ENCODE peak calls at places on chromosomes 16 and 17, in eight cellular contexts. P, M, G, V, A, O, Q and B are unnamed samples.

GRCh38 chr16:49788936-49789335 is 67.0 kb downstream of the ZNF423 start:
- DNase-seq in O (no peak), Q (no peak), G (peak), V (no peak), M (no peak), A (no peak), P (no peak), B (no peak)

GRCh38 chr16:76639685-76640289 is 362.6 kb downstream of the CNTNAP4 start:
- DNase-seq in Q (peak), A (peak), P (no peak), G (no peak), M (peak), O (no peak), V (no peak), B (no peak)

GRCh38 chr17:40605301-40605700 is 40.0 kb upstream of the CCR7 start:
- DNase-seq in P (no peak), M (no peak), O (no peak), A (no peak), G (no peak), Q (no peak), V (no peak), B (no peak)

GRCh38 chr16:48272837-48273421 is 25.6 kb upstream of the ABCC11 start:
- DNase-seq in G (no peak), A (no peak), P (no peak), O (no peak), Q (no peak), M (no peak), V (peak), B (no peak)

GRCh38 chr16:66717112-66717675 is 20.7 kb upstream of the CMTM4 start:
- DNase-seq in V (peak), A (peak), Q (peak), O (no peak), M (peak), G (peak), P (no peak), B (peak)

GRCh38 chr17:2053380-2054261 is 1.3 kb upstream of the HIC1 start:
- DNase-seq in Q (peak), P (peak), O (peak), V (peak), M (no peak), G (peak), A (peak), B (peak)

GRCh38 chr16:14007460-14007859 is 63.7 kb upstream of the MRTFB start:
- DNase-seq in V (no peak), Q (peak), O (no peak), G (peak), A (no peak), M (no peak), P (no peak), B (peak)

GRCh38 chr16:59249049-59249448 is 514.9 kb upstream of the GOT2 start:
- DNase-seq in O (no peak), V (no peak), Q (no peak), P (no peak), G (no peak), A (no peak), M (no peak), B (no peak)

GRCh38 chr17:82802141-82802540 is 37.7 kb downstream of the ZNF750 start:
- DNase-seq in V (no peak), Q (peak), G (no peak), M (no peak), A (no peak), O (no peak), P (no peak), B (peak)

GRCh38 chr16:11182381-11182780 is 73.6 kb downstream of the SOCS1 start:
- DNase-seq in G (no peak), Q (no peak), A (no peak), V (no peak), P (no peak), O (no peak), M (no peak), B (no peak)

GRCh38 chr17:74373838-74374606 is 6.7 kb downstream of the GPR142 start:
- DNase-seq in M (peak), P (no peak), G (no peak), V (peak), Q (no peak), A (no peak), O (no peak), B (no peak)

GRCh38 chr17:42283241-42284019 is 4.9 kb upstream of the STAT5A start:
- DNase-seq in M (no peak), O (peak), P (peak), A (no peak), Q (no peak), G (no peak), V (no peak), B (no peak)

GRCh38 chr17:54867634-54868033 is 33.0 kb upstream of the TOM1L1 start:
- DNase-seq in V (no peak), G (no peak), Q (no peak), O (no peak), A (no peak), P (no peak), M (no peak), B (no peak)

GRCh38 chr16:1301562-1301961 is 7.9 kb upstream of the UBE2I start:
- DNase-seq in G (no peak), M (no peak), Q (no peak), V (no peak), A (no peak), P (no peak), O (no peak), B (no peak)

GRCh38 chr17:8326591-8327583 is 12.8 kb upstream of the ODF4 start:
- DNase-seq in M (no peak), O (peak), V (peak), Q (peak), G (peak), A (no peak), P (peak), B (peak)

GRCh38 chr16:84553873-84554399 is 49.5 kb upstream of the MEAK7 start:
- DNase-seq in A (no peak), G (no peak), M (no peak), V (no peak), O (no peak), P (no peak), Q (no peak), B (no peak)

GRCh38 chr16:10572611-10573010 is 7.8 kb downstream of the EMP2 start:
- DNase-seq in G (no peak), A (no peak), M (no peak), Q (no peak), P (no peak), O (no peak), V (no peak), B (no peak)

GRCh38 chr17:64037180-64037579 is 16.7 kb upstream of the ICAM2 start:
- DNase-seq in M (no peak), G (no peak), Q (no peak), P (no peak), V (no peak), A (no peak), O (no peak), B (no peak)

GRCh38 chr17:9229826-9230201 is 208.5 kb downstream of the NTN1 start:
- DNase-seq in P (no peak), M (no peak), O (no peak), G (no peak), V (no peak), A (no peak), Q (no peak), B (no peak)

GRCh38 chr16:25875956-25876608 is 184.3 kb downstream of the HS3ST4 start:
- DNase-seq in V (no peak), P (no peak), Q (no peak), A (no peak), O (no peak), G (no peak), M (no peak), B (no peak)

GRCh38 chr16:28106467-28106866 is 43.0 kb upstream of the GSG1L start:
- DNase-seq in O (no peak), Q (no peak), A (no peak), G (no peak), V (no peak), M (no peak), P (peak), B (no peak)

GRCh38 chr17:29760771-29761682 is 138.3 kb upstream of the CORO6 start:
- DNase-seq in Q (peak), P (peak), O (peak), V (peak), G (peak), A (peak), M (peak), B (peak)

GRCh38 chr16:72092832-72093447 is 480 bp downstream of the TXNL4B start:
- DNase-seq in P (no peak), A (no peak), Q (peak), O (no peak), G (peak), V (no peak), M (peak), B (peak)

GRCh38 chr16:78235876-78236275 is 136.4 kb downstream of the WWOX start:
- DNase-seq in O (no peak), V (no peak), A (no peak), G (no peak), M (no peak), Q (no peak), P (no peak), B (no peak)

GRCh38 chr17:33457477-33457876 is 164.4 kb upstream of the ASIC2 start:
- DNase-seq in M (peak), Q (no peak), G (no peak), O (no peak), V (no peak), P (no peak), A (no peak), B (no peak)

GRCh38 chr17:30217746-30218245 is 17.7 kb downstream of the SLC6A4 start:
- DNase-seq in Q (no peak), P (no peak), A (no peak), O (no peak), M (no peak), V (no peak), G (no peak), B (no peak)

GRCh38 chr16:13480801-13481200 is 439.2 kb upstream of the ERCC4 start:
- DNase-seq in G (peak), P (no peak), M (no peak), Q (no peak), V (no peak), A (no peak), O (no peak), B (no peak)

GRCh38 chr17:46108550-46109110 is 84.6 kb downstream of the KANSL1 start:
- DNase-seq in M (no peak), P (no peak), O (no peak), Q (no peak), V (no peak), G (no peak), A (no peak), B (no peak)